ENCODE peak calls at places on chromosome 4, in ten cellular contexts. K is type B pancreatic cell; Z is mesenchymal stem cell; W is hippocampal formation; B is iPS DF 19.7; N is NCI-H345; C is stimulated activated CD4-positive, alpha-beta T cell treated with anti-CD3 and anti-CD28 coated beads, Interleukin-2, amount 100 ng/mL, for 24 hours; H is sigmoid colon; Y is NCI-H1092; A is left lung. D is an unnamed sample.

GRCh38 chr4:7425591-7426468 is 8.9 kb downstream of the PSAPL1 start:
- DNase-seq in H (peak), B (no peak), Y (no peak), A (peak), W (no peak), N (no peak), C (no peak), K (peak), Z (no peak), D (peak)

GRCh38 chr4:7045961-7046921 is 3.1 kb downstream of the TADA2B start:
- DNase-seq in Y (no peak), K (no peak), H (no peak), W (no peak), N (no peak), B (no peak), A (no peak), Z (no peak), C (no peak), D (no peak)

GRCh38 chr4:3424522-3425095 is 17.2 kb upstream of the HGFAC start:
- DNase-seq in K (no peak), A (no peak), B (no peak), Y (no peak), H (no peak), W (no peak), C (no peak), N (no peak), Z (no peak), D (no peak)

GRCh38 chr4:116229420-116229819 is 856.0 kb downstream of the TRAM1L1 start:
- DNase-seq in Y (no peak), W (no peak), K (no peak), Z (no peak), H (no peak), B (no peak), A (no peak), C (no peak), N (no peak), D (no peak)

GRCh38 chr4:182369211-182369610 is 126.0 kb downstream of the TENM3 start:
- DNase-seq in N (no peak), B (no peak), H (no peak), K (no peak), Y (no peak), C (no peak), A (no peak), Z (no peak), W (no peak), D (no peak)

GRCh38 chr4:85986266-85986665 is 373.6 kb downstream of the MAPK10 start:
- DNase-seq in N (no peak), A (no peak), B (no peak), H (no peak), Z (no peak), Y (no peak), C (no peak), K (no peak), W (no peak), D (no peak)

GRCh38 chr4:160180206-160180605 is 1077.3 kb downstream of the RAPGEF2 start:
- DNase-seq in H (no peak), B (no peak), A (no peak), C (no peak), N (no peak), Y (no peak), Z (peak), W (no peak), K (no peak), D (no peak)

GRCh38 chr4:8829584-8829983 is 42.1 kb downstream of the HMX1 start:
- DNase-seq in H (peak), Y (no peak), W (no peak), C (no peak), K (no peak), B (no peak), Z (no peak), A (peak), N (no peak), D (no peak)

GRCh38 chr4:69308634-69309033 is 28.4 kb downstream of the UGT2B28 start:
- DNase-seq in K (no peak), W (no peak), A (no peak), B (no peak), N (no peak), C (no peak), Z (no peak), Y (no peak), H (no peak), D (no peak)

GRCh38 chr4:183352546-183352945 is 30.3 kb upstream of the CLDN24 start:
- DNase-seq in N (no peak), H (no peak), K (no peak), W (no peak), A (no peak), C (no peak), B (no peak), Y (no peak), Z (no peak), D (no peak)

GRCh38 chr4:82774711-82775171 is 23.9 kb downstream of the SCD5 start:
- DNase-seq in Z (no peak), H (no peak), K (no peak), A (no peak), C (no peak), W (no peak), Y (no peak), B (no peak), N (no peak), D (no peak)